ENCODE peak calls at places on chromosomes 2 and 18, in eight cellular contexts. B is astrocyte of the spinal cord; N is tibial nerve; W is foreskin fibroblast; V is fibroblast of lung; I is activated CD8-positive, alpha-beta T cell treated with anti-CD3 and anti-CD28 coated beads for 36 hours; P is cardiac fibroblast; M is hepatocyte. E is an unnamed sample.
A peak's percentile ranks its signal among the peaks of the same experiment; 100 is the strongest.

GRCh38 chr2:66084948-66085590 is 349.9 kb upstream of the MEIS1 start:
- DNase-seq in P (no peak), B (no peak), N (no peak), I (no peak), W (no peak), M (no peak), V (no peak), E (no peak)

GRCh38 chr2:235001237-235002133 is 49.7 kb downstream of the SH3BP4 start:
- DNase-seq in V (no peak), B (no peak), M (peak; percentile 77), N (no peak), P (peak; percentile 47), W (no peak), I (no peak), E (no peak)

GRCh38 chr2:230925443-230925878 is 419 bp upstream of the GPR55 start:
- DNase-seq in I (peak; percentile 80), N (no peak), W (no peak), B (no peak), V (no peak), P (no peak), M (no peak), E (no peak)

GRCh38 chr2:113058998-113059960 is at the start of gene IL36RN:
- DNase-seq in B (no peak), V (no peak), P (no peak), I (no peak), N (no peak), M (peak; percentile 1), W (no peak), E (no peak)

GRCh38 chr2:17583166-17583565 is 42.7 kb downstream of the VSNL1 start:
- DNase-seq in N (no peak), P (peak; percentile 67), W (peak; percentile 12), B (peak; percentile 23), I (no peak), M (no peak), V (peak; percentile 79), E (no peak)

GRCh38 chr2:173048901-173049661 is 26.6 kb upstream of the MAP3K20 start:
- DNase-seq in W (peak; percentile 97), M (peak; percentile 82), B (peak; percentile 98), V (peak; percentile 98), I (peak; percentile 49), N (peak; percentile 68), P (peak; percentile 97), E (peak; percentile 95)

GRCh38 chr2:217256261-217256660 is 396.4 kb upstream of the TNP1 start:
- DNase-seq in I (no peak), V (peak; percentile 95), B (peak; percentile 78), M (peak; percentile 11), W (no peak), P (no peak), N (no peak), E (peak; percentile 65)

GRCh38 chr18:1037766-1038165 is 133.1 kb downstream of the ADCYAP1 start:
- DNase-seq in I (no peak), V (no peak), B (no peak), P (no peak), M (no peak), W (no peak), N (no peak), E (no peak)

GRCh38 chr2:39523308-39524044 is 86.4 kb upstream of the MAP4K3 start:
- DNase-seq in N (no peak), V (peak; percentile 97), I (no peak), B (peak; percentile 92), P (peak; percentile 88), W (peak; percentile 86), M (no peak), E (peak; percentile 83)

GRCh38 chr2:138132108-138132507 is 167.8 kb downstream of the HNMT start:
- DNase-seq in I (no peak), W (no peak), M (no peak), P (no peak), B (no peak), N (no peak), V (no peak), E (no peak)

GRCh38 chr2:68318686-68319396 is 908 bp downstream of the CNRIP1 start:
- DNase-seq in M (peak; percentile 10), V (peak; percentile 9), W (peak; percentile 56), I (no peak), B (peak; percentile 10), N (no peak), P (peak; percentile 4), E (no peak)

GRCh38 chr2:96683972-96684820 is 41.6 kb downstream of the FER1L5 start:
- DNase-seq in V (no peak), B (no peak), I (no peak), P (no peak), M (peak; percentile 34), W (no peak), N (no peak), E (no peak)

GRCh38 chr2:96684883-96685282 is 42.3 kb downstream of the FER1L5 start:
- DNase-seq in M (no peak), I (no peak), V (no peak), P (no peak), N (no peak), B (no peak), W (no peak), E (no peak)

GRCh38 chr2:96687266-96687665 is 44.7 kb downstream of the FER1L5 start:
- DNase-seq in P (no peak), V (no peak), B (no peak), N (no peak), I (no peak), M (no peak), W (no peak), E (no peak)

GRCh38 chr2:96685285-96685591 is 42.7 kb downstream of the FER1L5 start:
- DNase-seq in B (no peak), N (no peak), P (peak; percentile 17), V (no peak), M (no peak), I (no peak), W (no peak), E (no peak)

DNA sequence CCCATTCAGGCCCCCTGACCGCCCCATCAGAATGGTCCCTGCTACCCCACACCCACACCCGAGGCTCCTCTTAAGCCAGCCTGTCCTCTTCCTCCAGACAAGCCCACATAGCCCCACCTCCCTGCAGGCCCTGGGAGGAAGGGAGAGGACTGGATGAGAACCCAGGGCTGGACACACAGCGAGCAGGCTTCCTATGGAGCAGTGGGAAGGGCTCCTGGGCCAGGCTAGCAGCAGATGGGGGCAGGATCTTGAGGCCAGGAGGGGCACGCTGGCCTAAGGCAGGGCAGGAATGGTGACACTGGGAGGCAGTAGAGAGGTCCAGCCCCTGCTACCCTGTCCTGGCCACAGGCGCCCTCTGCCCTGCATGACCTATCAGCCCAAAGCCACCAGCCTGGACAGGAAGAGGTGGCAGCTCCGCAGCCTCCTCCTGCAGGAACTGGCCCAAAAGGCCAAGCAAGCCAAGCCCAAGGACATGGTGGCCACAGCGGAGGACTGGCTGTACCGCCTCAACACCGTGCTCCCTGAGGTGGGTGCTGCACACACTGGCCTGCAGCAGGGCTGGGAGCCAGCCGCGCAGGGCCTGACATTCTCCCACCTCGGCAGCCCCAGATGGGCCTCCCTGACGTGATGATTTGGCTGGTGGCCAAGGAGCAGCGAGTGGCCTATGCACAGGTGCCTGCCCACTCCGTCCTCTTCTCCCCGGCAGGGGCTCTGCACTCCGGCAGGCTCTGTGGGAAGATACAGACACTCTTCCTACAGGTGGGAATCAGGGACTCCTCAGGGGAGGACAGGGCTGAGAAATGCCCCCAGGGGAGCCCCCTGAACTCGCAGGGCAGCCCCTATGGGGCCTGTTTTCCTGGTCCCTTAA is 43.3 kb downstream of the FER1L5 start:
- DNase-seq in I (no peak), W (no peak), V (peak; percentile 8), M (peak; percentile 65), B (peak; percentile 25), N (no peak), P (peak; percentile 62), E (no peak)
- TF ChIP-seq CTCF in I (no peak), W (no peak), V (no peak), M (no peak), B (no peak), N (no peak), P (no peak), E (no peak)

GRCh38 chr18:2848879-2849254 is 2.1 kb downstream of the EMILIN2 start:
- DNase-seq in B (no peak), M (no peak), P (no peak), N (no peak), W (no peak), V (no peak), I (no peak), E (no peak)

GRCh38 chr18:2846241-2846637 is 567 bp upstream of the EMILIN2 start:
- DNase-seq in B (peak; percentile 66), N (no peak), V (peak; percentile 26), I (peak; percentile 42), P (peak; percentile 35), W (peak; percentile 64), M (peak; percentile 28), E (no peak)

GRCh38 chr18:2848145-2848878 is 1.5 kb downstream of the EMILIN2 start:
- DNase-seq in M (no peak), V (no peak), I (no peak), W (peak; percentile 59), B (peak; percentile 9), N (no peak), P (peak; percentile 4), E (no peak)

GRCh38 chr18:2846638-2847340 is at the start of gene EMILIN2:
- DNase-seq in M (peak; percentile 62), N (peak; percentile 61), W (peak; percentile 72), I (peak; percentile 68), P (peak; percentile 60), V (peak; percentile 41), B (peak; percentile 65), E (no peak)

GRCh38 chr18:2847341-2848144 is 737 bp downstream of the EMILIN2 start:
- DNase-seq in V (peak; percentile 27), B (peak; percentile 51), W (peak; percentile 80), P (peak; percentile 50), M (peak; percentile 46), I (peak; percentile 58), N (no peak), E (no peak)
- TF ChIP-seq CTCF in V (no peak), B (no peak), W (no peak), P (no peak), M (no peak), I (no peak), N (peak; percentile 17), E (no peak)

GRCh38 chr2:38446418-38446817 is 69.3 kb upstream of the ATL2 start:
- DNase-seq in P (no peak), V (no peak), N (no peak), I (no peak), B (no peak), M (no peak), W (peak; percentile 40), E (no peak)
- TF ChIP-seq CTCF in P (peak; percentile 10), V (peak; percentile 1), N (no peak), I (no peak), B (no peak), M (peak; percentile 27), W (peak; percentile 15), E (no peak)

GRCh38 chr2:105974800-105975199 is 219.3 kb downstream of the UXS1 start:
- DNase-seq in B (no peak), P (no peak), I (no peak), M (no peak), V (no peak), W (no peak), N (no peak), E (no peak)

GRCh38 chr2:105972226-105972625 is 221.9 kb downstream of the UXS1 start:
- DNase-seq in W (no peak), V (no peak), N (no peak), M (no peak), P (no peak), I (no peak), B (no peak), E (no peak)

DNA sequence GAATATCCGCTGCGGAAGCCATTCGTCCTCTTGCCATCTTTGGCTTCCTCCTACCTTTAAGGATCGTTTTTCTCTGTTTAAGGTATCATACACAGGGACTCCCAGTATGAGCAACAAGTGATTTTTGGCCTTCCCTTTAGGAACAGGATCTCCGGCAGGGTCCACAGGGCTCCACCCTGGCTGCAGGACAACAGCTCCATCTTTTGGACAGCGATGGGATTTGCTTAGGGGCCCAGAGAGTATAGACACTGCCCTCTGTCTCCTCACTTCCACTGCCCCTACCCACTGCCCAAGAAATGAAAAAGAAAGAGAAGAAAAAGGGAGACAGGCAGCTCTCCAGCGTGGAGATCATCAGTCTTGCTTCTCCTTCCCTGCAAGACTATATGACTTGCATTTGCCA is 224.5 kb downstream of the UXS1 start:
- DNase-seq in B (no peak), I (peak; percentile 32), W (no peak), V (no peak), N (no peak), P (peak; percentile 3), M (no peak), E (no peak)
- TF ChIP-seq CTCF in B (peak; percentile 38), I (peak; percentile 69), W (peak; percentile 6), V (peak; percentile 10), N (no peak), P (peak; percentile 47), M (peak; percentile 23), E (peak; percentile 20)